ENCODE peak calls at places on chromosomes 13 and 19, in ten cellular contexts. X is sigmoid colon, M is stomach, Z is upper lobe of left lung, W is A549, V is ovary, U is HepG2, T is transverse colon, O is esophagus muscularis mucosa, F is H1. R is an unnamed sample.

GRCh38 chr19:13849991-13850909 is 26.7 kb upstream of the NANOS3 start:
- DNase-seq in U (peak; percentile 53), X (peak; percentile 93), F (peak; percentile 88), W (peak; percentile 83), T (peak; percentile 86), V (peak; percentile 92), O (no peak), M (peak; percentile 88), Z (peak; percentile 98), R (peak; percentile 77)

GRCh38 chr19:52464798-52465470 is 11.6 kb downstream of the ZNF578 start:
- DNase-seq in W (peak; percentile 24), V (no peak), U (peak; percentile 24), O (no peak), M (no peak), F (peak; percentile 59), X (no peak), Z (no peak), T (no peak), R (no peak)

GRCh38 chr19:32862173-32862572 is 7.4 kb downstream of the SLC7A9 start:
- DNase-seq in V (no peak), F (no peak), X (no peak), U (no peak), W (no peak), O (no peak), T (no peak), M (no peak), Z (no peak), R (no peak)

GRCh38 chr19:10961763-10962536 is 1.1 kb downstream of the SMARCA4 start:
- DNase-seq in F (no peak), M (no peak), X (no peak), Z (no peak), T (no peak), O (no peak), V (no peak), W (no peak), U (no peak), R (no peak)

GRCh38 chr13:22372261-22372660 is 701.4 kb downstream of the FGF9 start:
- DNase-seq in O (no peak), F (peak; percentile 47), X (no peak), U (no peak), V (no peak), T (no peak), M (no peak), Z (no peak), W (no peak), R (no peak)

GRCh38 chr19:16445238-16446107 is 26.3 kb downstream of the EPS15L1 start:
- DNase-seq in Z (no peak), V (no peak), U (peak; percentile 32), F (no peak), T (peak; percentile 27), M (no peak), X (no peak), W (no peak), O (no peak), R (no peak)

GRCh38 chr13:40064154-40064713 is 408.8 kb downstream of the COG6 start:
- DNase-seq in U (peak; percentile 65), O (peak; percentile 29), T (no peak), Z (no peak), M (no peak), F (no peak), W (peak; percentile 6), X (no peak), V (no peak), R (no peak)

GRCh38 chr13:112931028-112931934 is 37.7 kb upstream of the MCF2L start:
- DNase-seq in M (no peak), F (no peak), X (peak; percentile 47), Z (no peak), W (peak; percentile 45), O (no peak), T (peak; percentile 57), V (no peak), U (peak; percentile 59), R (no peak)

GRCh38 chr13:73440296-73440895 is 381.6 kb downstream of the KLF5 start:
- DNase-seq in F (no peak), W (peak; percentile 46), O (no peak), X (no peak), M (no peak), V (no peak), U (no peak), Z (no peak), T (no peak), R (no peak)

GRCh38 chr19:16324384-16325160 is at the start of gene KLF2:
- DNase-seq in T (peak; percentile 90), Z (peak; percentile 100), O (peak; percentile 97), U (peak; percentile 28), M (peak; percentile 93), V (peak; percentile 95), F (peak; percentile 75), W (peak; percentile 87), X (peak; percentile 97), R (peak; percentile 91)

GRCh38 chr19:39270091-39270871 is 2.1 kb downstream of the IFNL2 start:
- DNase-seq in O (no peak), M (no peak), Z (no peak), T (no peak), W (peak; percentile 41), X (no peak), V (no peak), U (no peak), F (no peak), R (no peak)

GRCh38 chr19:5718579-5719273 is 1.2 kb downstream of the LONP1 start:
- DNase-seq in V (no peak), U (peak; percentile 27), O (no peak), T (no peak), F (no peak), X (no peak), M (no peak), Z (no peak), W (peak; percentile 46), R (no peak)

GRCh38 chr13:83449666-83450395 is 432.4 kb downstream of the SLITRK1 start:
- DNase-seq in V (no peak), O (no peak), Z (no peak), F (no peak), M (no peak), U (no peak), X (no peak), T (no peak), W (peak; percentile 39), R (no peak)

GRCh38 chr13:28568286-28568685 is 73.4 kb upstream of the FLT1 start:
- DNase-seq in W (no peak), V (peak; percentile 27), Z (no peak), M (peak; percentile 54), O (no peak), F (no peak), T (peak; percentile 36), U (no peak), X (peak; percentile 79), R (no peak)

GRCh38 chr13:52835071-52835793 is 13.2 kb downstream of the PCDH8 start:
- DNase-seq in T (no peak), W (no peak), M (no peak), Z (no peak), X (no peak), F (no peak), O (no peak), V (no peak), U (no peak), R (no peak)

GRCh38 chr19:39037194-39037593 is 4.8 kb upstream of the FBXO27 start:
- DNase-seq in T (no peak), X (no peak), Z (no peak), M (no peak), W (no peak), V (no peak), F (no peak), U (no peak), O (no peak), R (no peak)

GRCh38 chr13:66803759-66804456 is 426.2 kb downstream of the PCDH9 start:
- DNase-seq in O (no peak), W (no peak), Z (no peak), F (no peak), V (no peak), M (no peak), T (no peak), X (no peak), U (no peak), R (no peak)

DNA sequence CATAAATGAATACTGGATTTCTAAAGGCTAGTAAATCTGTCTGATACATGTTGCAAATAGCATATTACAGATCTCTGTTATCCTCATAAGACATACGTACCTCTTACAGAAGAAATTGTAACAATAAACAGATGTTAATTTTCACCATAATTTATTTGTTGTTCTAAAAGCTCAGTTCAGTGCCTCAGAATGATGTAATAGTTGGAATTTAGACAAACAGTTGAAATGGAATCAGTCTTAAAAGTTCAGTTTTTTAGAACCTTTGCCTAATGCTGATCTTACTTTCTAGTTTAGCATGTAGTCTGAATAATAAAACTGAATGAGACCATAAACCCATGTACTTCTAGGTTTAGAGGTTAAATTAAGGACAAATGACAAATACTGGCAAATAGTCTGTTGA is 43.2 kb downstream of the B3GLCT start:
- DNase-seq in X (no peak), M (no peak), U (no peak), W (no peak), F (no peak), Z (no peak), V (no peak), O (no peak), T (no peak), R (no peak)
- TF ChIP-seq EP300 in X (no peak), M (no peak), U (no peak), W (no peak), F (no peak), Z (no peak), V (no peak), O (no peak), T (no peak), R (no peak)

GRCh38 chr19:44757057-44757734 is 8.7 kb downstream of the BCL3 start:
- DNase-seq in W (no peak), F (peak; percentile 66), Z (peak; percentile 87), U (no peak), X (peak; percentile 94), T (peak; percentile 48), V (peak; percentile 87), O (no peak), M (peak; percentile 28), R (peak; percentile 60)
- H3K4me3 ChIP-seq in W (no peak overlapping the region), F (peak overlapping the region; percentile 61), Z (peak overlapping the region; percentile 21), U (no peak overlapping the region), X (peak overlapping the region; percentile 55), T (peak overlapping the region; percentile 15), V (peak overlapping the region; percentile 37), O (peak overlapping the region; percentile 59), M (peak overlapping the region; percentile 75), R (peak overlapping the region; percentile 59)

DNA sequence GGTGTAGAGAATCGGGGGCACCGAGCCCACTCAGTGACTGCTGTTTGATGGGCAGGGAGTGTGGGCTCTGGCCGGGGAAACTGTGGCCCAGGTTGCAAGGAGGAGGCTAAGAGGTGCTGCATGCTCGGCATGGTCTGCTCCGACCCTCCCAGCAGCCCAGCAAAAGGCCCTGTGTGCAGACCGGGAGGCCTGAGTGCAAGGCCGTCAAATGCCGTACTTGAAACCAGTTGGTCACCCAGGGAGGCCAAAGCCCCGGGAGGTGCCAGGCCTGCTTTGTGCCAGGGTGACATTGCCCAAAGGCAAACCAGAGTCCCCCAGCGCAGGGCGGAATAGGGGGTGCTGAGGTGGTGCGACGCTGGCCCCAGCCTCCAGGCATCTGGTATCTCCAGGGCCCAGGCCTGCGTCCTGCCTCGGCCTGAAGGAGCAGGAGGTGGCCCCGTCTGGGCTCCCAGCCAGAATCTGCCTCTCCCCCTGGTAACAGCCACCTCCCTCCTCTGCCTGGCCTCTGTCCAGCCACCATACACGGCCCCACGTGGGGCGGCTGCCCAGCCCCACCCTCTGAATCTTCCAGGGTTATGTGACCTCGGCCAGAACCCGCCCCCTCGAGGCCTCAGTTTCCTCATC is 4.0 kb downstream of the PIK3R2 start:
- DNase-seq in M (peak; percentile 95), F (no peak), W (peak; percentile 77), T (peak; percentile 94), U (peak; percentile 63), O (no peak), X (peak; percentile 96), V (peak; percentile 97), Z (peak; percentile 86), R (peak; percentile 74)
- H3K4me1 ChIP-seq in M (peaks cover 58% of the 10 kb centered on the region), F (peaks cover 8% of the 10 kb centered on the region), W (peaks cover 29% of the 10 kb centered on the region), T (peaks cover 58% of the 10 kb centered on the region), U (peaks cover 45% of the 10 kb centered on the region), O (peaks cover 68% of the 10 kb centered on the region), X (peaks cover 54% of the 10 kb centered on the region), V (peaks cover 23% of the 10 kb centered on the region), Z (peaks cover 49% of the 10 kb centered on the region), R (peaks cover 51% of the 10 kb centered on the region)

GRCh38 chr13:95335667-95336066 is 34.4 kb upstream of the ABCC4 start:
- DNase-seq in W (no peak), V (no peak), T (no peak), X (no peak), U (no peak), M (no peak), Z (no peak), F (no peak), O (no peak), R (no peak)
- TF ChIP-seq EP300 in W (no peak), V (no peak), T (no peak), X (no peak), U (no peak), M (no peak), Z (no peak), F (no peak), O (no peak), R (no peak)

R was measured in tibial nerve.